ENCODE peak calls at places on chromosomes 16 and 17, in ten cellular contexts. One of them, this sample, is unnamed.

GRCh38 chr16:85422374-85423185 is 190.5 kb upstream of the GSE1 start:
- DNase-seq in amniotic stem cell: no peak
- DNase-seq in Peyer's patch: peak; percentile 90
- DNase-seq in HEK293T: no peak
- DNase-seq in foreskin fibroblast: peak; percentile 34
- DNase-seq in cardiac muscle cell: no peak
- DNase-seq in Right ventricle myocardium superior: peak; percentile 31
- DNase-seq in GF-D8: no peak
- DNase-seq in hypothalamus: no peak
- DNase-seq in fibroblast of pulmonary artery: no peak
- DNase-seq in this sample: no peak

GRCh38 chr17:61451538-61452300 is 503 bp upstream of the TBX4 start:
- DNase-seq in foreskin fibroblast: peak; percentile 69
- DNase-seq in cardiac muscle cell: peak; percentile 13
- DNase-seq in Peyer's patch: no peak
- DNase-seq in fibroblast of pulmonary artery: no peak
- DNase-seq in GF-D8: no peak
- DNase-seq in amniotic stem cell: no peak
- DNase-seq in Right ventricle myocardium superior: no peak
- DNase-seq in HEK293T: no peak
- DNase-seq in hypothalamus: no peak
- DNase-seq in this sample: no peak

GRCh38 chr17:1469231-1469852 is 13.3 kb upstream of the CRK start:
- DNase-seq in fibroblast of pulmonary artery: no peak
- DNase-seq in hypothalamus: no peak
- DNase-seq in HEK293T: peak; percentile 51
- DNase-seq in Right ventricle myocardium superior: no peak
- DNase-seq in foreskin fibroblast: no peak
- DNase-seq in GF-D8: no peak
- DNase-seq in cardiac muscle cell: peak; percentile 50
- DNase-seq in Peyer's patch: no peak
- DNase-seq in amniotic stem cell: no peak
- DNase-seq in this sample: no peak

GRCh38 chr16:88393034-88393433 is 10.3 kb downstream of the ZNF469 start:
- DNase-seq in Peyer's patch: no peak
- DNase-seq in fibroblast of pulmonary artery: no peak
- DNase-seq in amniotic stem cell: no peak
- DNase-seq in Right ventricle myocardium superior: peak; percentile 69
- DNase-seq in HEK293T: no peak
- DNase-seq in cardiac muscle cell: no peak
- DNase-seq in foreskin fibroblast: peak; percentile 87
- DNase-seq in hypothalamus: no peak
- DNase-seq in GF-D8: no peak
- DNase-seq in this sample: no peak

GRCh38 chr16:68490358-68490757 is 42.0 kb upstream of the SMPD3 start:
- DNase-seq in fibroblast of pulmonary artery: no peak
- DNase-seq in Right ventricle myocardium superior: no peak
- DNase-seq in HEK293T: no peak
- DNase-seq in cardiac muscle cell: no peak
- DNase-seq in hypothalamus: no peak
- DNase-seq in foreskin fibroblast: no peak
- DNase-seq in amniotic stem cell: no peak
- DNase-seq in Peyer's patch: no peak
- DNase-seq in GF-D8: no peak
- DNase-seq in this sample: no peak

GRCh38 chr17:69213059-69213813 is 15.4 kb downstream of the ABCA10 start:
- DNase-seq in Right ventricle myocardium superior: no peak
- DNase-seq in GF-D8: no peak
- DNase-seq in HEK293T: no peak
- DNase-seq in Peyer's patch: no peak
- DNase-seq in amniotic stem cell: no peak
- DNase-seq in fibroblast of pulmonary artery: no peak
- DNase-seq in hypothalamus: no peak
- DNase-seq in cardiac muscle cell: no peak
- DNase-seq in foreskin fibroblast: no peak
- DNase-seq in this sample: no peak

GRCh38 chr17:81512984-81513668 is 527 bp upstream of the ACTG1 start:
- DNase-seq in GF-D8: peak; percentile 26
- DNase-seq in cardiac muscle cell: peak; percentile 69
- DNase-seq in hypothalamus: peak; percentile 64
- DNase-seq in fibroblast of pulmonary artery: peak; percentile 57
- DNase-seq in Right ventricle myocardium superior: peak; percentile 80
- DNase-seq in Peyer's patch: peak; percentile 86
- DNase-seq in HEK293T: peak; percentile 53
- DNase-seq in amniotic stem cell: no peak
- DNase-seq in foreskin fibroblast: peak; percentile 78
- DNase-seq in this sample: peak; percentile 62

GRCh38 chr16:24834459-24835335 is 11.1 kb upstream of the SLC5A11 start:
- DNase-seq in HEK293T: peak; percentile 47
- DNase-seq in foreskin fibroblast: peak; percentile 75
- DNase-seq in Right ventricle myocardium superior: no peak
- DNase-seq in GF-D8: no peak
- DNase-seq in hypothalamus: no peak
- DNase-seq in Peyer's patch: peak; percentile 79
- DNase-seq in cardiac muscle cell: peak; percentile 53
- DNase-seq in amniotic stem cell: no peak
- DNase-seq in fibroblast of pulmonary artery: peak; percentile 59
- DNase-seq in this sample: no peak

GRCh38 chr16:83733301-83733700 is 74.5 kb upstream of the HSBP1 start:
- DNase-seq in foreskin fibroblast: peak; percentile 1
- DNase-seq in hypothalamus: no peak
- DNase-seq in amniotic stem cell: no peak
- DNase-seq in HEK293T: no peak
- DNase-seq in GF-D8: no peak
- DNase-seq in fibroblast of pulmonary artery: no peak
- DNase-seq in Right ventricle myocardium superior: no peak
- DNase-seq in Peyer's patch: no peak
- DNase-seq in cardiac muscle cell: peak; percentile 5
- DNase-seq in this sample: no peak

GRCh38 chr17:5825717-5826330 is 241.5 kb upstream of the NLRP1 start:
- DNase-seq in amniotic stem cell: no peak
- DNase-seq in HEK293T: no peak
- DNase-seq in cardiac muscle cell: no peak
- DNase-seq in hypothalamus: no peak
- DNase-seq in GF-D8: no peak
- DNase-seq in foreskin fibroblast: peak; percentile 62
- DNase-seq in fibroblast of pulmonary artery: no peak
- DNase-seq in Peyer's patch: no peak
- DNase-seq in Right ventricle myocardium superior: no peak
- DNase-seq in this sample: no peak

GRCh38 chr16:23999663-24000062 is 163.9 kb downstream of the PRKCB start:
- DNase-seq in fibroblast of pulmonary artery: no peak
- DNase-seq in GF-D8: no peak
- DNase-seq in HEK293T: no peak
- DNase-seq in Right ventricle myocardium superior: no peak
- DNase-seq in cardiac muscle cell: no peak
- DNase-seq in foreskin fibroblast: no peak
- DNase-seq in Peyer's patch: no peak
- DNase-seq in amniotic stem cell: no peak
- DNase-seq in hypothalamus: no peak
- DNase-seq in this sample: peak; percentile 78

GRCh38 chr16:86296263-86296662 is 214.1 kb upstream of the FOXF1 start:
- DNase-seq in GF-D8: no peak
- DNase-seq in fibroblast of pulmonary artery: no peak
- DNase-seq in cardiac muscle cell: no peak
- DNase-seq in Peyer's patch: no peak
- DNase-seq in foreskin fibroblast: no peak
- DNase-seq in HEK293T: no peak
- DNase-seq in Right ventricle myocardium superior: no peak
- DNase-seq in amniotic stem cell: no peak
- DNase-seq in hypothalamus: no peak
- DNase-seq in this sample: no peak

GRCh38 chr17:77528516-77529327 is 388.0 kb downstream of the SEC14L1 start:
- DNase-seq in Peyer's patch: no peak
- DNase-seq in foreskin fibroblast: peak; percentile 24
- DNase-seq in GF-D8: no peak
- DNase-seq in hypothalamus: no peak
- DNase-seq in amniotic stem cell: no peak
- DNase-seq in HEK293T: peak; percentile 73
- DNase-seq in cardiac muscle cell: no peak
- DNase-seq in Right ventricle myocardium superior: no peak
- DNase-seq in fibroblast of pulmonary artery: no peak
- DNase-seq in this sample: peak; percentile 23

GRCh38 chr17:79646721-79647455 is 36.0 kb upstream of the RBFOX3 start:
- DNase-seq in amniotic stem cell: no peak
- DNase-seq in Peyer's patch: no peak
- DNase-seq in Right ventricle myocardium superior: no peak
- DNase-seq in cardiac muscle cell: no peak
- DNase-seq in GF-D8: no peak
- DNase-seq in HEK293T: peak; percentile 3
- DNase-seq in fibroblast of pulmonary artery: no peak
- DNase-seq in hypothalamus: no peak
- DNase-seq in foreskin fibroblast: no peak
- DNase-seq in this sample: no peak

GRCh38 chr16:22232277-22233049 is 26.4 kb downstream of the EEF2K start:
- DNase-seq in hypothalamus: no peak
- DNase-seq in amniotic stem cell: no peak
- DNase-seq in HEK293T: peak; percentile 52
- DNase-seq in fibroblast of pulmonary artery: peak; percentile 25
- DNase-seq in Peyer's patch: peak; percentile 93
- DNase-seq in GF-D8: no peak
- DNase-seq in foreskin fibroblast: peak; percentile 29
- DNase-seq in Right ventricle myocardium superior: no peak
- DNase-seq in cardiac muscle cell: no peak
- DNase-seq in this sample: peak; percentile 29